ENCODE peak calls at places on chromosomes 11 and 22, in ten cellular contexts. Q, E, A, M, S, R, Y, K, H and Z are unnamed samples.

GRCh38 chr11:79480864-79481263 is 40.0 kb upstream of the TENM4 start:
- DNase-seq in R (no peak), K (no peak), S (no peak), E (no peak), Q (no peak), Y (no peak), M (no peak), A (no peak), H (no peak), Z (no peak)

GRCh38 chr22:41902932-41903421 is 11.9 kb downstream of the SHISA8 start:
- DNase-seq in H (no peak), R (peak; percentile 81), Q (no peak), E (peak; percentile 96), K (no peak), M (no peak), A (no peak), S (no peak), Y (no peak), Z (no peak)

GRCh38 chr11:88175707-88176066 is 444 bp upstream of the RAB38 start:
- DNase-seq in H (no peak), M (no peak), R (no peak), K (peak; percentile 26), E (no peak), Y (no peak), S (peak; percentile 2), Q (peak; percentile 11), A (no peak), Z (no peak)

GRCh38 chr11:18491924-18492323 is 34.8 kb downstream of the TSG101 start:
- DNase-seq in K (peak; percentile 12), Y (no peak), R (no peak), Q (no peak), A (no peak), S (no peak), E (no peak), H (no peak), M (no peak), Z (no peak)

GRCh38 chr22:38135133-38135706 is 24.7 kb upstream of the BAIAP2L2 start:
- DNase-seq in S (no peak), Y (peak; percentile 75), M (peak; percentile 37), H (peak; percentile 81), R (no peak), K (peak; percentile 76), E (no peak), Q (peak; percentile 83), A (no peak), Z (no peak)

GRCh38 chr11:36822829-36823228 is 224.8 kb upstream of the RAG2 start:
- DNase-seq in Y (no peak), M (no peak), H (no peak), A (no peak), Q (no peak), E (no peak), K (no peak), R (no peak), S (no peak), Z (no peak)

GRCh38 chr22:46137218-46137766 is 13.0 kb upstream of the PPARA start:
- DNase-seq in S (no peak), M (no peak), Y (no peak), A (no peak), H (no peak), Q (no peak), R (peak; percentile 11), K (no peak), E (no peak), Z (no peak)

GRCh38 chr11:2904153-2905052 is 18.8 kb upstream of the CDKN1C start:
- DNase-seq in A (no peak), H (no peak), S (no peak), Y (peak; percentile 66), E (peak; percentile 72), Q (no peak), M (no peak), R (no peak), K (no peak), Z (no peak)

GRCh38 chr11:2769409-2769778 is 69.6 kb upstream of the KCNQ1OT1 start:
- DNase-seq in E (peak; percentile 15), R (no peak), Q (no peak), S (no peak), K (no peak), Y (no peak), H (no peak), M (no peak), A (no peak), Z (peak; percentile 6)

GRCh38 chr22:16603448-16603768 is 10.8 kb upstream of the CCT8L2 start:
- DNase-seq in S (no peak), R (no peak), A (no peak), E (no peak), M (no peak), Y (no peak), Q (no peak), K (no peak), H (no peak), Z (no peak)

GRCh38 chr11:60367009-60367408 is 11.3 kb upstream of the MS4A7 start:
- DNase-seq in S (no peak), Y (no peak), E (no peak), A (no peak), K (no peak), H (no peak), R (no peak), M (no peak), Q (no peak), Z (no peak)

GRCh38 chr11:19093976-19094375 is 23.0 kb upstream of the ZDHHC13 start:
- DNase-seq in Y (no peak), M (no peak), Q (no peak), R (no peak), A (no peak), S (no peak), E (no peak), H (no peak), K (peak; percentile 45), Z (no peak)

GRCh38 chr11:94175545-94175944 is 46.9 kb downstream of the PANX1 start:
- DNase-seq in R (no peak), K (peak; percentile 82), E (no peak), S (no peak), Q (peak; percentile 92), H (peak; percentile 46), M (no peak), A (no peak), Y (no peak), Z (no peak)

DNA sequence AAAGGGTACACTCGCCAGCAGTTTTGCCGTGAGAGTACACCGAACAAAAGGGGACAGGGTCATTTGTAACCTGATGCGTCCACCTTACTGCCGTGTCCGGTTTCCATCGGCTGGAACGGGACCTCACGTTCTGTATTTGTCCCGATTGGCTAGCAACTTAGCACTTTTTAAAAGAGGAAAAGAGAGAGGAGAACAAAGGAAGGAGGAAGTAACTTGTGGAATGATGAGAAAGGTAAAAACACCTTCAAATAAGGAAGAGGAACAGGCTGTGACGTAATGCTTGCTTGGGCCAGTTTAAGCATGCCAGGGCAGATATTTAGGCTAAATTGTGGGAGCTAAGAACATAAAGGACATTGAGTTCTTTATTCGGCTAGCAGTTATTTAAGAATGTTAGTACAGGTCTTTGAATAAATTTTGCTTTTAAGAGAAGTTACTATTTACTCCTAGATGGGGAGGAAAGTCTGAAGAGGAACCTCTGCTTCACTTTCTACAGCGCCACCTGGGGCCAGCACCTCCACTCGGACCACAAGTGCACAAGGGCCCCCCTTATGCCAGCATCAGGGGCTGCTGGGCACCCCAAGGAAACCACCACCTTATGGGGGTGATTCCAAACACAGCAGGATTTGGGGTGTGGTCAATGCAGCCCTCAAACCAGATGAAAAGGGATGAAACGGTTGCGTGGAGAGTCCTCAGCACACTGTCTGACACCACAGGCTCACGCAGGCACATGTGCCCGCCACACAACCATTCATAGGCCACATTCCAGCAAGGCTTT is 5.8 kb downstream of the ARSA start:
- DNase-seq in H (no peak), Y (peak; percentile 34), S (no peak), Q (no peak), E (peak; percentile 63), A (peak; percentile 20), R (no peak), M (no peak), K (no peak), Z (no peak)
- TF ChIP-seq CTCF in H (peak; percentile 36), Y (peak; percentile 42), S (no peak), Q (no peak), E (no peak), A (peak; percentile 34), R (no peak), M (no peak), K (peak; percentile 33), Z (no peak)

DNA sequence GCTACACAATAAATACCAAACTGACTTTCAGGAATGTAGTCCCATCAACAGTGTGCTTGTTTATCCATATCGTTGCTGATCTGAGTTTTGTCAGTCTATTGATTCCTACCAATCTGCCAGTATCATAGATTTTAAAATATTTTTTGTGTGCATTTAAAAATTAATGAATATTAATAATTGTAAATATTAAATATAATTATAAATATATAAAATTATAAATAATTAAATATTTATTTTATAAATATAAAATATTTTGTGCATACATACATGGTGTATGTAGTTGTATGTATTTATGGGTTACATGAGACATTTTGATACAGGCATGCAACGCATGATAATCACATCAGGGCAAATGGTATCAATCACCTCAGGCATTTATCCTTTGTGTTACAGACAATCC is 53.6 kb downstream of the CUL5 start:
- DNase-seq in R (no peak), Y (no peak), E (no peak), A (no peak), H (no peak), K (no peak), S (no peak), M (no peak), Q (no peak), Z (no peak)
- TF ChIP-seq CTCF in R (no peak), Y (no peak), E (no peak), A (no peak), H (no peak), K (no peak), S (no peak), M (no peak), Q (no peak), Z (no peak)

DNA sequence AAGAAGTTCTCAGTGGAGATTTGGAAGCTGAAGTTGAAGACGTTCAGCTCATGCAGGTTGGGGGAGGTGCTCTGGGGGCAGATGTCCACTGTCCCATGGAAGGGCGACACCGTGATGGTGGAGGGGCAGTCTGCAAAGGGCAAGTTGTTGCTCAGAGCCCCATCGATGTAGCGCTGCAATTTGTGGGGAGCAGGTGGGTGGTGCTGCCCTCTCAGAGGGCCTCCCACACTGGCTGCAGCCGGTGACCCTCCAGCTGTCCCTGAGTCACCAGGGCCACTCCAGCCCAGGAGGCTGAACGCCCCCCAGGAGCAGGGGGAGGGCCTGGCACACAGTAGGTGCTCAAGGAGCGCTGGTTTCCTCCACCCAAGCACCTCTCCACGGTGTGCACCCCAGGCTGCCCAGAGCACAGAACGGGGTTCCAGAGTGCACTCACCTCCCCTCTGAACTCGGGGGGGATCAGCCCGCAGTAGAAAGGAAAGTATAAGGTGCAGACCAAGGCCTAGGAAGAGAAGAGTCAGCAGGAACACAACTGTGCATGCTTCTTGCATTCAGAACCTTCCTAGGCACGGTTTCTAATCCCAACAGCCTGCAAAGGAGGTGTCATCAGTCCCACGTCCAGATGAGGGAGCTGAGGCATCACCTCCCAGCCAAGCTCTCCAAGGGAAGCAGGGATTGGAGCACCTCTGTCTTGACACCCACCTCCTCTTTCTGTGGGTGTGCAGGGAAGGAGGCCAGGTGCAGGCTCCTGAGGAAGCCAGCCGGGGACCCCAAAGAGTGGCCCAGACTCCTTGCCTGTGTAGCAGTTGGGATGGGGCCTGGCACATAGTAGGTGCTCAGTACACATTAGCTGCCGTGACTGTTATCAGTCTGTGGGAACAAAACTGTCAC is 2.2 kb downstream of the PNPLA5 start:
- DNase-seq in S (no peak), E (no peak), R (no peak), Y (no peak), Q (peak; percentile 10), H (no peak), M (peak; percentile 39), A (no peak), K (peak; percentile 55), Z (no peak)
- TF ChIP-seq CTCF in S (no peak), E (no peak), R (no peak), Y (no peak), Q (no peak), H (peak; percentile 50), M (no peak), A (no peak), K (peak; percentile 52), Z (no peak)

GRCh38 chr11:46896719-46897406 is 21.5 kb downstream of the LRP4 start:
- DNase-seq in H (peak; percentile 31), M (no peak), Q (peak; percentile 48), S (no peak), E (no peak), Y (peak; percentile 22), K (peak; percentile 79), A (no peak), R (no peak), Z (no peak)
- TF ChIP-seq CTCF in H (peak; percentile 57), M (no peak), Q (peak; percentile 21), S (no peak), E (no peak), Y (peak; percentile 19), K (peak; percentile 50), A (peak; percentile 14), R (no peak), Z (peak; percentile 14)